ENCODE peak calls at places on chromosomes 7 and 10, in five cellular contexts. K is fibroblast of mammary gland; H is iPS-NIHi11; O is stimulated activated CD8-positive, alpha-beta memory T cell treated with anti-CD3 and anti-CD28 coated beads, Interleukin-15, amount 100 ng/mL, for 24 hours; J is stimulated activated CD4-positive, alpha-beta T cell treated with anti-CD3 and anti-CD28 coated beads, Interleukin-1b, Interleukin-23, amount 100 ng/mL, for 1 hour. E is an unnamed sample.

GRCh38 chr10:132419631-132420468 is 22.9 kb downstream of the PWWP2B start:
- DNase-seq in O (no peak), J (no peak), H (no peak), K (no peak), E (no peak)

GRCh38 chr10:30422981-30423654 is 10.9 kb upstream of the MAP3K8 start:
- DNase-seq in H (peak), J (no peak), O (no peak), K (peak), E (no peak)

GRCh38 chr10:101229275-101230184 is at the start of gene LBX1:
- DNase-seq in J (no peak), O (no peak), H (peak), K (no peak), E (no peak)

GRCh38 chr10:87634311-87634710 is 25.4 kb upstream of the PAPSS2 start:
- DNase-seq in J (no peak), O (no peak), K (no peak), H (no peak), E (no peak)

GRCh38 chr10:33136781-33137180 is 178.8 kb upstream of the ITGB1 start:
- DNase-seq in K (peak), H (no peak), J (no peak), O (no peak), E (no peak)

GRCh38 chr10:5559642-5560141 is 34.9 kb downstream of the CALML3 start:
- DNase-seq in H (no peak), O (no peak), K (peak), J (no peak), E (no peak)

GRCh38 chr7:44978511-44979366 is at the start of gene MYO1G:
- DNase-seq in J (peak), O (peak), H (no peak), K (no peak), E (peak)

GRCh38 chr10:129545257-129545656 is 78.2 kb downstream of the MGMT start:
- DNase-seq in O (no peak), J (no peak), H (no peak), K (peak), E (no peak)

GRCh38 chr10:6563720-6564119 is 16.4 kb downstream of the PRKCQ start:
- DNase-seq in K (no peak), H (no peak), J (no peak), O (no peak), E (no peak)

E was measured in activated gamma-delta T cell.